ENCODE peak calls at places on chromosomes 11 and 22, in six cellular contexts. X is omental fat pad, F is cardiac fibroblast, E is endothelial cell, M is fibroblast of lung, D is brain microvascular endothelial cell. I is an unnamed sample.
A peak's percentile ranks its signal among the peaks of the same experiment; 100 is the strongest.

GRCh38 chr22:21730535-21731308 is 4.9 kb downstream of the YPEL1 start:
- DNase-seq in X (no peak), F (no peak), E (no peak), M (no peak), D (no peak), I (no peak)

GRCh38 chr11:10941429-10941828 is 83.6 kb upstream of the ZBED5 start:
- DNase-seq in X (no peak), F (peak; percentile 27), E (no peak), M (no peak), D (no peak), I (no peak)

GRCh38 chr11:12832828-12833227 is 158.6 kb downstream of the TEAD1 start:
- DNase-seq in X (no peak), F (no peak), E (no peak), M (no peak), D (no peak), I (no peak)

GRCh38 chr11:130882138-130882551 is 34.1 kb downstream of the SNX19 start:
- DNase-seq in X (no peak), F (no peak), E (no peak), M (peak; percentile 62), D (no peak), I (no peak)

GRCh38 chr22:37328017-37328416 is 45.7 kb downstream of the CYTH4 start:
- DNase-seq in X (no peak), F (peak; percentile 48), E (no peak), M (peak; percentile 92), D (peak; percentile 82), I (peak; percentile 73)

GRCh38 chr11:110763249-110764011 is 51.2 kb upstream of the ARHGAP20 start:
- DNase-seq in X (no peak), F (peak; percentile 57), E (no peak), M (peak; percentile 78), D (peak; percentile 31), I (no peak)

GRCh38 chr11:64303109-64304031 is 2.0 kb upstream of the ESRRA start:
- DNase-seq in X (no peak), F (no peak), E (no peak), M (no peak), D (no peak), I (no peak)

GRCh38 chr11:82403640-82404305 is 329.9 kb downstream of the FAM181B start:
- DNase-seq in X (no peak), F (no peak), E (no peak), M (no peak), D (no peak), I (no peak)

GRCh38 chr11:126059238-126059761 is 3.4 kb downstream of the CDON start:
- DNase-seq in X (no peak), F (peak; percentile 18), E (no peak), M (no peak), D (no peak), I (no peak)

GRCh38 chr11:126061707-126062678 is 673 bp downstream of the CDON start:
- DNase-seq in X (no peak), F (peak; percentile 36), E (peak; percentile 53), M (peak; percentile 27), D (no peak), I (peak; percentile 32)

GRCh38 chr11:126060651-126061220 is 1.9 kb downstream of the CDON start:
- DNase-seq in X (no peak), F (no peak), E (no peak), M (no peak), D (no peak), I (no peak)

GRCh38 chr11:126063510-126063858 is 818 bp upstream of the CDON start:
- DNase-seq in X (no peak), F (no peak), E (no peak), M (no peak), D (no peak), I (no peak)

DNA sequence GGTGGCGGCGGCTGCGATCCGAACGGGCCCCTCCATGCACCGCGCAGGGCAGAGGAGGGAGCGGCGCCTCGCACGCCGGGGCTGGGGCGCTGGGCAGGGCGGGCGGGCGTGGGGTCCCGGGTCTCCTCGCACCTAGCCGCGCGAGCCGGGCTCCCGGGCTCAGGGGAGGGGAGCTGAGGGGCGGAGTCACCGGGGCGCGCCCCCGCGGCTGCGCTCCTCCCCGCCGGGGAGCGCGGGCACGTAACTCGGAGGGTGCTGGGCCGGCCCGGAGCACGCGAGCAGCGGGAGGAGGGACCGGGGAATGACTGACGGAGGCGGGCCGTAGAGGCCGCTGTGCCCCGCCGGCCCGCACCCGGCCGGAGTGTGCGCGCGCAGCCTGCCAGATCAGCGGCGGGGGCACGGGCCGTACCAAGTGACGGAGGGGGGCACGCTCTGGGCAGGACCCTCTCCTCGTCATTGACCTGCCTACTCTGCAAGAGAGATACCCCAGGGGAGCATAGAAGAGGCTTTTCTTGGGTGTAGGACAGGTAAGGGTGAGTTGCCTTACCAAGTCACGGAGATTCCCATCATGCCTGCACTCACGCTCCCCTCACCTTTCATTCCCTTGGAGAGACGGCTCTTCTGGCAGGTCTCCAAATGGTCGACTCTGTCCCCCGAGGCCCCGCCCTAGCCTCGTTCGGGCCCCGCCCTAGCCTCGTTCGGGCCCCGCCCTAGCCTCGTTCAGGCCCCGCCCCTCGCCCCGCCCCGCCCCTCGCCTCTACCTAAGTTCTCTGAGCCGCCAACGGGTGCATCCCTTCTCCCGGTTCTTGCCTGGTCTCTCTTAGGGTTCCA is at the start of gene CDON:
- DNase-seq in X (peak; percentile 80), F (peak; percentile 97), E (peak; percentile 95), M (peak; percentile 86), D (peak; percentile 75), I (peak; percentile 90)
- TF ChIP-seq CTCF in X (no peak), F (no peak), E (no peak), M (no peak), D (no peak), I (no peak)

DNA sequence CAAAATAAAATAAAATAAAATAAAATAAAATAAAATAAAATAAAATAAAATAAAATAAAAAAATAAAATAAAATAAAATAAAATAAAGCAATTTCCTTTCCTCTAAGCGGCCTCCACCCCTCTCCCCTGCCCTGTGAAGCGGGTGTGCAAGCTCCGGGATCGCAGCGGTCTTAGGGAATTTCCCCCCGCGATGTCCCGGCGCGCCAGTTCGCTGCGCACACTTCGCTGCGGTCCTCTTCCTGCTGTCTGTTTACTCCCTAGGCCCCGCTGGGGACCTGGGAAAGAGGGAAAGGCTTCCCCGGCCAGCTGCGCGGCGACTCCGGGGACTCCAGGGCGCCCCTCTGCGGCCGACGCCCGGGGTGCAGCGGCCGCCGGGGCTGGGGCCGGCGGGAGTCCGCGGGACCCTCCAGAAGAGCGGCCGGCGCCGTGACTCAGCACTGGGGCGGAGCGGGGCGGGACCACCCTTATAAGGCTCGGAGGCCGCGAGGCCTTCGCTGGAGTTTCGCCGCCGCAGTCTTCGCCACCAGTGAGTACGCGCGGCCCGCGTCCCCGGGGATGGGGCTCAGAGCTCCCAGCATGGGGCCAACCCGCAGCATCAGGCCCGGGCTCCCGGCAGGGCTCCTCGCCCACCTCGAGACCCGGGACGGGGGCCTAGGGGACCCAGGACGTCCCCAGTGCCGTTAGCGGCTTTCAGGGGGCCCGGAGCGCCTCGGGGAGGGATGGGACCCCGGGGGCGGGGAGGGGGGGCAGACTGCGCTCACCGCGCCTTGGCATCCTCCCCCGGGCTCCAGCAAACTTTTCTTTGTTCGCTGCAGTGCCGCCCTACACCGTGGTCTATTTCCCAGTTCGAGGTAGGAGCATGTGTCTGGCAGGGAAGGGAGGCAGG is at the start of gene GSTP1:
- DNase-seq in X (peak; percentile 76), F (peak; percentile 93), E (peak; percentile 95), M (peak; percentile 87), D (peak; percentile 75), I (peak; percentile 94)
- TF ChIP-seq CTCF in X (peak; percentile 77), F (peak; percentile 40), E (peak; percentile 92), M (peak; percentile 44), D (peak; percentile 58), I (peak; percentile 60)

GRCh38 chr11:77068461-77069335 is 1.9 kb downstream of the CAPN5 start:
- DNase-seq in X (peak; percentile 2), F (no peak), E (no peak), M (no peak), D (no peak), I (no peak)

GRCh38 chr11:77067776-77068460 is 1.1 kb downstream of the CAPN5 start:
- DNase-seq in X (peak; percentile 12), F (no peak), E (no peak), M (no peak), D (no peak), I (no peak)

GRCh38 chr11:77064648-77065217 is 2.0 kb upstream of the CAPN5 start:
- DNase-seq in X (peak; percentile 14), F (no peak), E (no peak), M (no peak), D (no peak), I (no peak)

GRCh38 chr11:77065878-77066228 is 918 bp upstream of the CAPN5 start:
- DNase-seq in X (no peak), F (peak; percentile 78), E (no peak), M (peak; percentile 52), D (peak; percentile 15), I (no peak)

GRCh38 chr11:77066229-77067023 is at the start of gene CAPN5:
- DNase-seq in X (peak; percentile 59), F (peak; percentile 96), E (peak; percentile 97), M (peak; percentile 90), D (peak; percentile 89), I (peak; percentile 97)
- TF ChIP-seq CTCF in X (no peak), F (peak; percentile 23), E (peak; percentile 42), M (peak; percentile 28), D (peak; percentile 61), I (no peak)

GRCh38 chr22:49827307-49827852 is 293 bp downstream of the BRD1 start:
- DNase-seq in X (no peak), F (peak; percentile 32), E (no peak), M (peak; percentile 40), D (no peak), I (peak; percentile 40)

GRCh38 chr22:49827853-49828598 is at the start of gene BRD1:
- DNase-seq in X (no peak), F (peak; percentile 73), E (peak; percentile 62), M (peak; percentile 69), D (peak; percentile 8), I (peak; percentile 65)

GRCh38 chr22:49826603-49827306 is 918 bp downstream of the BRD1 start:
- DNase-seq in X (no peak), F (peak; percentile 62), E (peak; percentile 41), M (peak; percentile 55), D (no peak), I (peak; percentile 27)

GRCh38 chr22:49829044-49829719 is 1.5 kb upstream of the BRD1 start:
- DNase-seq in X (no peak), F (no peak), E (no peak), M (no peak), D (no peak), I (no peak)

DNA sequence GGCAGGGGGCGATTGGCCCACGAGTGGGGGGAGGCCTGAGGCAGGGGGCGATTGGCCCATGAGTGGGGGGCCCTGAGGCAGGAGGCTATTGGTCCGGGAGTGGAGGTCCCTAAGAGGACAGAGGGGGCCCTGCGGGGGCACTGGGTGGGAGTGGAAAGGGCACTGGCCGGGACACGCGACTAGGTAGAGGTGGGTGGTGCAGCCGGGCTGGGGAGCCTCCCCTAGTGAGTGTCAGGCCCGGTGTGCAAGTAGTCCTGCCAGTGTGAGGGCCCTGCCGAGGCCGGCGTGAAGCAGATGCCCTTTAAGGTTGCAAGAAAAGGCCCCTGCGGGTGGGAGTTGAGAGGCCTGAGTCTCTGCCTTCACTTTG is 909 bp upstream of the BRD1 start:
- DNase-seq in X (no peak), F (no peak), E (no peak), M (no peak), D (no peak), I (no peak)
- TF ChIP-seq CTCF in X (no peak), F (no peak), E (no peak), M (no peak), D (no peak), I (no peak)

I was measured in Calu3.